ENCODE peak calls at places on chromosomes 16 and 17, in five cellular contexts. S is neuronal stem cell, F is mesendoderm, A is IMR-90, W is H1. U is an unnamed sample.

GRCh38 chr16:68367034-68367433 is 56.2 kb downstream of the PRMT7 start:
- DNase-seq in S (peak), F (peak), A (peak), W (peak), U (peak)

GRCh38 chr17:67095803-67096202 is 51.4 kb downstream of the CACNG1 start:
- DNase-seq in S (no peak), F (no peak), A (peak), W (no peak), U (peak)

GRCh38 chr17:19482571-19482970 is 51.1 kb upstream of the SLC47A1 start:
- DNase-seq in S (no peak), F (peak), A (peak), W (no peak), U (peak)

GRCh38 chr16:30370444-30371247 is at the start of gene TBC1D10B:
- DNase-seq in S (peak), F (peak), A (peak), W (peak), U (peak)

GRCh38 chr16:11432856-11433395 is 87.7 kb downstream of the RMI2 start:
- DNase-seq in S (no peak), F (no peak), A (no peak), W (no peak), U (no peak)

GRCh38 chr16:1372292-1372950 is 20.7 kb downstream of the GNPTG start:
- DNase-seq in S (no peak), F (no peak), A (no peak), W (no peak), U (no peak)

GRCh38 chr17:38868095-38868967 is 1.5 kb upstream of the LASP1 start:
- DNase-seq in S (no peak), F (peak), A (peak), W (no peak), U (peak)

GRCh38 chr16:563072-563644 is 3.0 kb downstream of the PRR35 start:
- DNase-seq in S (no peak), F (no peak), A (no peak), W (no peak), U (no peak)

GRCh38 chr17:19800571-19800970 is 52.5 kb upstream of the ALDH3A1 start:
- DNase-seq in S (no peak), F (no peak), A (no peak), W (no peak), U (no peak)

GRCh38 chr17:47726796-47727703 is 6.0 kb upstream of the TBX21 start:
- DNase-seq in S (no peak), F (peak), A (no peak), W (no peak), U (no peak)

GRCh38 chr17:83056583-83057396 is 22.6 kb upstream of the METRNL start:
- DNase-seq in S (no peak), F (no peak), A (no peak), W (peak), U (no peak)

GRCh38 chr16:85491798-85492616 is 121.1 kb upstream of the GSE1 start:
- DNase-seq in S (no peak), F (peak), A (no peak), W (no peak), U (no peak)

GRCh38 chr17:81500026-81500425 is 12.6 kb downstream of the ACTG1 start:
- DNase-seq in S (no peak), F (peak), A (no peak), W (no peak), U (no peak)

GRCh38 chr17:29036584-29036983 is 6.4 kb upstream of the PIPOX start:
- DNase-seq in S (no peak), F (no peak), A (no peak), W (no peak), U (no peak)

GRCh38 chr17:28643979-28644781 is 778 bp downstream of the BLTP2 start:
- DNase-seq in S (peak), F (peak), A (peak), W (peak), U (peak)

GRCh38 chr16:14307623-14308356 is 236.7 kb downstream of the MRTFB start:
- DNase-seq in S (no peak), F (peak), A (no peak), W (no peak), U (no peak)

GRCh38 chr16:22373662-22374310 is 633 bp downstream of the CDR2 start:
- DNase-seq in S (peak), F (peak), A (no peak), W (no peak), U (peak)

GRCh38 chr17:50549256-50549941 is 2.4 kb downstream of the SPATA20 start:
- DNase-seq in S (no peak), F (no peak), A (no peak), W (no peak), U (no peak)

GRCh38 chr17:50546701-50547034 is 306 bp upstream of the SPATA20 start:
- DNase-seq in S (no peak), F (no peak), A (no peak), W (no peak), U (no peak)

GRCh38 chr17:50547035-50547735 is at the start of gene SPATA20:
- DNase-seq in S (peak), F (peak), A (peak), W (peak), U (peak)

GRCh38 chr17:50548831-50549230 is 1.9 kb downstream of the SPATA20 start:
- DNase-seq in S (no peak), F (no peak), A (no peak), W (no peak), U (no peak)

DNA sequence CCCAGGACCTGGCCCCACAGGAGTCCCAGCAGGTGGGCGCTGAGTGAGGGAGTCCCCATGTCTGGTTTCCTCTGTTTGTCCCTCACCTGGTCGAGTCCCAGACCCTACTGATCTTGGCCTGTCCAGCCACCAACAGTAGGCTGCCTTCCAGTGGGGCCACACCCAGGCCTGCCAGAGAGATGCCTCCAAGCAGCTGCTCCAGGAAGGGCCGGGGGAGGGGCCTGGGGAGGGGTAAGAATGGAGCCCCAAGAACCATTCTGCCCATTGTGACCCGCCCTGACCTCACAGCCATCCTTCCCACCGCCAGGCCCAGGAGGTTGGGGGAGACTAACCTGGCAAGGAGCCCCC is 736 bp downstream of the SPATA20 start:
- DNase-seq in S (no peak), F (no peak), A (no peak), W (no peak), U (no peak)
- H3K4me3 ChIP-seq in S (peak), F (no peak), A (peak), W (peak), U (peak)

GRCh38 chr16:3135120-3135715 is 389 bp downstream of the ZNF213 start:
- DNase-seq in S (no peak), F (no peak), A (no peak), W (no peak), U (no peak)
- H4K8ac ChIP-seq in S (no peak), F (no peak), A (peak), W (no peak), U (peak)

DNA sequence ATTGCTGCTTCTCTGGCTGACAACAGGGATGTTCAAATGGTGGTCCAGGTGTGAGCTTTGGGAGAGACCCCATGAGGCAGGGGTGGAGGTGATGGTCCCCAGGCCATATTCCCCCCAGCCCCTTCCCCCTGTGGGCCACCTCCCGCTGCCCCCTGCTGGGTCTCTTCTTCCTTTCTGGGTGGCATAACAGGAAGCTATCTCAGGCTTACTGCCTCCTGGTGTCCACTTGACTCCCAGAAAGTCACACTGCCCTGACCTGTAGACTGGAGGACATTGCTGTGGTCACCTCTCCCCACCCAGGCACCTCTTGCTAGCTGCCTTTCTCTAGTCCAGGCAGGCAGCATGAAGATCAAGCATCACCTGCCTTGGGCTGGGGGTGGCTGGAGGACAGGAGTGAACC is 46.4 kb upstream of the PLCG2 start:
- DNase-seq in S (no peak), F (no peak), A (no peak), W (no peak), U (no peak)
- H2BK15ac ChIP-seq in S (no peak), F (no peak), A (no peak), W (peak), U (no peak)

DNA sequence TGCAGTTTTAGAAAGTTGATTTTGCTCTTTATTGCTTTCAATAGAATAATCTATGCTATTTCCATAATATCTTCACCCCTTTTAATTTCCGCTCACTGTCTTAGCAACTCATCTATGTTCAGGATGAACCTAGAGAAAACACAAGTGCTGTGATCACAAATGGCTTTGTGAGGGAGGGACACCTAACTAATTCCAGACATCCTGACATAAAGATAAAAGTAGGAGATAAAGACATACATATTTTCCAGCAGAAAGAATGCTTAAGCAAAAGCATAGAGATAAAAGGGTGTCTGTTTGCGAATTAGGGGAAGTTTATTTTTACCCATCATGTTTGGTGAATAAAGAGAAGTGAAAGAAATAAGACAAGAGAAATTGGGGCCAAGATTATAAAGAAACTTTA is 254.2 kb downstream of the KCNJ2 start:
- DNase-seq in S (no peak), F (no peak), A (no peak), W (no peak), U (no peak)
- H3K4me3 ChIP-seq in S (no peak), F (no peak), A (no peak), W (no peak), U (no peak)

DNA sequence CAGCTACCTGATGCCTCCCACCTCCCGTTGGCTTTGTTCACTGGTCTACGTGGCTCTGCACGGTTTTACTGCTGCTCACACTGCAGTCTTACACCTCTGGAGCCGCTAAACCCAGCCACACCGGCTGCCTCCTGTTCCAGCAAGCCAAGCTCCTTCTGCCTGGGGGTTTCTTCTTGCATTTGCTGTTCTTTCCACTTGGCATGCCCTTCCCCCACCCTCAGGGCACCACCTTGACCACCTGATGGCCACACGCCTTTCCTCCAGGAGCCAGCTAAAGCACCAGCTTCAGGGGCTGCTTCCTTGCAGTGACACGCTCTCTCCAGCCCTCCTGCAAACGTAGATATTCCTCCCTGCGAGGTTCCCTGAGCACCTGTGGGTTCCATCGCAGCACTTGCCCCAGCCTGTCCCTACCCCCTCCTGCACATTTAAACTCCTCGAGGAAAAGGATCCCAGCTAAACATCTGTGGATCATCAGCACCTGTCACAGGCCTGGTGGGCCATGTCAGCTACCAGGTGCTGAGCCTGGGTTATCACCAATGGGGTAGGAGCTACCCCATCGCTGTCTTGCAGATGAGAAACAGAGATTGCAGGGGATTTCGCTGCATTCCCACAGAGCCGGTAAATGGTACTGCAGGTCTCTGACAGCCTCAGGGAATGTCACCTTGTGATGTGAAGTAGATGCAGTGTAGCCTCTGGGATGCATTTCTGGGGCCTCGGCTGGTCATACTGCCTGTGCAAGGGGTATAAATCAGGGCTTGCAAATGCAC is 285.3 kb downstream of the CPPED1 start:
- DNase-seq in S (no peak), F (peak), A (no peak), W (no peak), U (no peak)
- H4K8ac ChIP-seq in S (no peak), F (no peak), A (no peak), W (peak), U (no peak)

DNA sequence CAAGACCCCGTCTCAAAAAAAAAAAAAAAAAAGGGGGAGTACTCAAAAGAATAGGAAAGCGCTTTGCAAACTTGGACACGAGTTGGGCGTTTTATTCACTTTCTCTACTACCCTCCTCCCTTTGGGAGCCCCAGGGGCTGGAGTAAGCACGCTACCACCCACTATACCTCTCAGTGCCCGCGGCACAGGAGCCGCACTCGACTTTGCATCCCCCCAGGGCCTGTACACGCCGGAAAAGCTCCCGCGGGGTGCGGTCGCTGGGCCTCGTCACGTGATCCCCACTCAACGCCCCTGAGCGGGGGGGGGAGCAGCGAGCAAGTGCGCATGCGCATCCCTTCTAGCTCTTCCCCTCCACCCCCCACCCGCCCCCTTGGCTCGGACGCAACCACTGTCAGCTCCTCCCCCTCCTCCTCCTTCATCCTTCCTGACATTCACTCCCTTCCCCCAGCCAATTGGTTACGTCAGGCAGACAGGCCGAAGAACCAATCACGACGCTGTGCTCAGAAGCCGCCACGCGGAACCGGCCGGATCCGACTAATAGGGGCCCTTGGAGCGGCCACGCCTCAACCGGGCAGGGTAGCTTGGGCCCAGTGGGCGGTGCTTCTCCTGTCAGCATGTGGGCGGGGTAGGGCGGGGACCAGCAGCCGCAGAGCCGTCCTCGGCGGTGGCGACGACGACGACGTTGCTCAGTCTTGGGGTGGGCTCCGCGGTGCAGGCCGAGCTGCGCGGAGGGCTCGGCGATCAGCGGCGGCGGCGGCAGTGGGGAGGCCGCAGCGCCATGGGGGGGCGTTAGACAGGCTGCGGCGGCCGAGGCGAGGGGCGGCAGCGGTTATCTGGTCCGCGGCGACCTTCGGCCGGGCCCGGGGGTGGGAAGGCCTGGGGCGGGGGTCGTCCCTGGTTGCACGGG is at the start of gene HAPSTR1:
- DNase-seq in S (peak), F (peak), A (peak), W (peak), U (peak)
- H2BK15ac ChIP-seq in S (peak), F (no peak), A (peak), W (no peak), U (peak)

GRCh38 chr17:55005520-55005919 is 37.0 kb downstream of the STXBP4 start:
- DNase-seq in S (no peak), F (peak), A (peak), W (no peak), U (peak)

GRCh38 chr17:55004484-55004883 is 35.9 kb downstream of the STXBP4 start:
- DNase-seq in S (no peak), F (no peak), A (no peak), W (no peak), U (no peak)
- H3K4me3 ChIP-seq in S (no peak), F (no peak), A (no peak), W (no peak), U (no peak)